ENCODE peak calls at places on chromosomes 5 and 9, in four cellular contexts. I, N, M and L are unnamed samples.

GRCh38 chr5:162067651-162068411 is at the start of gene GABRG2:
- DNase-seq in I (no peak), N (no peak), M (no peak), L (no peak)

GRCh38 chr5:61999371-61999770 is 306.6 kb upstream of the KIF2A start:
- DNase-seq in I (no peak), N (no peak), M (no peak), L (no peak)

GRCh38 chr5:144880513-144880912 is 709.8 kb downstream of the KCTD16 start:
- DNase-seq in I (no peak), N (no peak), M (no peak), L (no peak)

GRCh38 chr9:18626046-18626698 is 152.2 kb downstream of the ADAMTSL1 start:
- DNase-seq in I (no peak), N (no peak), M (no peak), L (no peak)

GRCh38 chr5:82806513-82806912 is 270.7 kb downstream of the TMEM167A start:
- DNase-seq in I (no peak), N (no peak), M (no peak), L (no peak)

GRCh38 chr5:98108497-98108896 is 665.0 kb upstream of the RGMB start:
- DNase-seq in I (no peak), N (no peak), M (no peak), L (no peak)

GRCh38 chr9:94933429-94933828 is 206.9 kb downstream of the AOPEP start:
- DNase-seq in I (no peak), N (no peak), M (no peak), L (no peak)

GRCh38 chr5:145347026-145347616 is 488.0 kb downstream of the PRELID2 start:
- DNase-seq in I (no peak), N (no peak), M (no peak), L (no peak)

GRCh38 chr5:1726469-1726865 is 73.2 kb downstream of the MRPL36 start:
- DNase-seq in I (no peak), N (peak; percentile 36), M (no peak), L (peak; percentile 52)

GRCh38 chr5:9932770-9933169 is 302.6 kb upstream of the TAS2R1 start:
- DNase-seq in I (no peak), N (no peak), M (no peak), L (no peak)

GRCh38 chr5:107668933-107669542 is 1.7 kb downstream of the EFNA5 start:
- DNase-seq in I (peak; percentile 10), N (no peak), M (no peak), L (no peak)

GRCh38 chr5:78253201-78253600 is 41.3 kb downstream of the AP3B1 start:
- DNase-seq in I (no peak), N (no peak), M (no peak), L (no peak)

GRCh38 chr5:148996270-148996669 is 66.6 kb downstream of the SH3TC2 start:
- DNase-seq in I (no peak), N (no peak), M (no peak), L (no peak)

GRCh38 chr5:147661576-147661975 is 121.0 kb downstream of the JAKMIP2 start:
- DNase-seq in I (no peak), N (no peak), M (no peak), L (no peak)

GRCh38 chr5:178622679-178623247 is 4.1 kb downstream of the CLK4 start:
- DNase-seq in I (no peak), N (no peak), M (no peak), L (no peak)

GRCh38 chr5:76393035-76393680 is 9.9 kb upstream of the IQGAP2 start:
- DNase-seq in I (no peak), N (no peak), M (no peak), L (no peak)

GRCh38 chr9:72623156-72623555 is 101.7 kb downstream of the TMC1 start:
- DNase-seq in I (no peak), N (no peak), M (no peak), L (no peak)

GRCh38 chr5:39102684-39103155 is 28.5 kb upstream of the RICTOR start:
- DNase-seq in I (no peak), N (no peak), M (no peak), L (no peak)

GRCh38 chr5:135039526-135040296 is 5.7 kb upstream of the PITX1 start:
- DNase-seq in I (no peak), N (no peak), M (no peak), L (no peak)

GRCh38 chr5:112418412-112419049 is 546 bp downstream of the EPB41L4A start:
- DNase-seq in I (peak; percentile 12), N (no peak), M (no peak), L (no peak)

GRCh38 chr9:128082173-128082572 is 14.1 kb downstream of the SLC25A25 start:
- DNase-seq in I (no peak), N (no peak), M (no peak), L (no peak)

GRCh38 chr9:78029601-78030552 is 1.7 kb downstream of the GNAQ start:
- DNase-seq in I (peak; percentile 14), N (no peak), M (no peak), L (peak; percentile 69)

GRCh38 chr9:18347381-18348084 is 126.4 kb upstream of the ADAMTSL1 start:
- DNase-seq in I (no peak), N (no peak), M (no peak), L (peak; percentile 69)

GRCh38 chr5:57292336-57292735 is 118.5 kb downstream of the GPBP1 start:
- DNase-seq in I (no peak), N (no peak), M (no peak), L (no peak)

GRCh38 chr9:91282292-91282691 is 79.4 kb downstream of the AUH start:
- DNase-seq in I (no peak), N (no peak), M (no peak), L (no peak)

GRCh38 chr9:77433675-77434445 is 214.3 kb downstream of the GNA14 start:
- DNase-seq in I (peak; percentile 55), N (no peak), M (no peak), L (peak; percentile 84)

GRCh38 chr9:116979461-116979860 is 292.4 kb downstream of the TRIM32 start:
- DNase-seq in I (no peak), N (no peak), M (no peak), L (no peak)

DNA sequence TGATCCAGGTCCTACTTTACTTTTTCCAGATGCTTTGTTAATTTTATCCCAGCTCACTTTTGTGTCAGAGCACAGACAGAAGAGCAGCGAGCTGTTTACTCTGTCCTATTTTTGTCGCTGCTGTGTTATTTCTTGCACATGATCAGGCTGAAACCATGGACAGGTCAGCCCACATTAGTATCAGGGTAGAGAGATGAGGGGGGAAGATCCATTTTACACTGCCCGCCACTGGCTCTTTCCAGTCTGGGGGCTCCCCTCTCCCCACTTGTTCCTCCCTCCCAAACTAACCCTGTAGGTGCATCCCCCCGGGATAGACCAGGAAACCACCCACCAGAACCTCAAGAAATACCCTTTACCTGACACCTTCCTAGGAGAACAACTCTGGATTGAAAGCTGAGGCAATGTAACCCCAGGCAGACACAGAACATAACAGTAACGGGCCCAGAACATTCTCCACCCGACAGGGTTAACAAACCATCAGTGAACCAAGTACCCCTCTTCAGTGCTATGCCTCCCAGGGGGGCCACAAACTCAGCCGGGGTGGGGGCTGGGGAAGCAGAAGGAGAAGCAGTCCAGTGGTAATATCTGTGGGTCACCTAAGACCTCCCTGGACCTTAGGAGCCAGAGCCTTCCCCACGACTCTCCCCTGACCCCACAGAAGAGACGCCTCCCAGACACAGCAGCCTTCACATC is 10.3 kb downstream of the VDAC1 start:
- DNase-seq in I (no peak), N (no peak), M (no peak), L (no peak)
- H3K4me1 ChIP-seq in I (peaks cover 34% of the 10 kb centered on the region), N (peaks cover 8% of the 10 kb centered on the region), M (peaks cover 94% of the 10 kb centered on the region), L (peaks cover 78% of the 10 kb centered on the region)

GRCh38 chr5:181058786-181059296 is 18.8 kb downstream of the BTNL9 start:
- DNase-seq in I (no peak), N (no peak), M (no peak), L (no peak)
- H3K27me3 ChIP-seq in I (peaks cover 88% of the 10 kb centered on the region), N (peaks cover 13% of the 10 kb centered on the region), M (peaks cover 58% of the 10 kb centered on the region), L (peaks cover 20% of the 10 kb centered on the region)

DNA sequence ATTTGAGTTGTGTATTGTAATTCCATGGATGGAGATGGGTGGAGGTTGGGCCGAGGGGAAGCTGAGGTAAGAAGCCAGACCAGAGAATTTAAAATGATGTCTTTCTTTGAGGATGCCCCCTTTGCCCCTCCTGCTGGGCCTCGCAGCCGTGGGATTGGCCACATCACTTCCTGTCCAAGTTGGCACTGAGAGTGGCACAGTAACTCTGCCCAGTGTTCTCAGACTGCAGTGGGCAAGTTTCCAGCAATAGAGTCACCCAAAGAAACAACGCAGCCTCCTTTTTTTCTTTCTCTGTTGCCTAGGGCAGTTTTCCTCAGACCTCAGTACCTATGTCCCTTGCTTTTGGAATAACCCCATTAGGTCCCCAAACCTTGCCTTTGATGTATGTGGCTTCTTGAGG is 306.6 kb upstream of the DMRT1 start:
- DNase-seq in I (peak; percentile 45), N (no peak), M (no peak), L (peak; percentile 70)
- H3K4me1 ChIP-seq in I (peaks cover 7% of the 10 kb centered on the region), N (no peaks in the 10 kb centered on the region), M (peaks cover 11% of the 10 kb centered on the region), L (no peaks in the 10 kb centered on the region)

GRCh38 chr9:135102331-135102730 is 14.9 kb downstream of the OLFM1 start:
- DNase-seq in I (no peak), N (no peak), M (no peak), L (no peak)

GRCh38 chr9:135101926-135102325 is 14.5 kb downstream of the OLFM1 start:
- DNase-seq in I (no peak), N (no peak), M (no peak), L (no peak)

GRCh38 chr9:135101486-135101885 is 14.0 kb downstream of the OLFM1 start:
- DNase-seq in I (no peak), N (no peak), M (no peak), L (no peak)

GRCh38 chr9:135101068-135101410 is 13.6 kb downstream of the OLFM1 start:
- DNase-seq in I (no peak), N (no peak), M (no peak), L (no peak)

GRCh38 chr9:135100241-135101067 is 13.0 kb downstream of the OLFM1 start:
- DNase-seq in I (no peak), N (no peak), M (no peak), L (no peak)
- H3K27me3 ChIP-seq in I (no peaks in the 10 kb centered on the region), N (no peaks in the 10 kb centered on the region), M (no peaks in the 10 kb centered on the region), L (no peaks in the 10 kb centered on the region)

DNA sequence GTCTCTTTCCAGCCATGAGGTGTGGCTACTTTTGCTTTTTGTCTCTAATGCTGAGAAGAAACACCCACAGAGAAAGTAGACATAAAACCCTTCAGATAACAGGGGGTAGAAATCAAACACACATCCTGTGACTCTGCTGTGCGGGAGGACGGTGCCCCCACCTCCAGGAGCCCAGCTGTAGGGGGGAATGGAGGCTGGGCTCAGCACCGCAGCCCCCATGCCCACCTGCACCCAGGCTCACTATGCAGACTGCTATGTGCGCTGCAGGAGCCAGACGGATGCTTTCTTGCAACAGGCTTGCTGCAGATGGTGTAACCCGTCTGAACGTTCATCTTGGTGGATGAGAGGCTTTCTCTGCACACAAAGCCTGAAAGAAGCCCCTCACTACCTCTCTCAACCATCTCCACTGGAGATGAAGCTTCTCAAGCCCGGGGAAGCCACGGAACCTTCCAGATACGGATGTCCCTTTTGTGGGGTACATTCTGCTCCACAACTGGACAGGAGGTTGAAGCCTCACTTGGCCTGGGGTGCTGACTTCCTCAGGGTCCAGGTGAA is 207.2 kb downstream of the GADD45G start:
- DNase-seq in I (no peak), N (no peak), M (no peak), L (no peak)
- H3K4me1 ChIP-seq in I (no peaks in the 10 kb centered on the region), N (no peaks in the 10 kb centered on the region), M (no peaks in the 10 kb centered on the region), L (peaks cover 22% of the 10 kb centered on the region)

GRCh38 chr9:133200631-133201030 is 8.4 kb downstream of the OBP2B start:
- DNase-seq in I (no peak), N (no peak), M (no peak), L (no peak)
- H3K27me3 ChIP-seq in I (no peaks in the 10 kb centered on the region), N (no peaks in the 10 kb centered on the region), M (peaks cover 10% of the 10 kb centered on the region), L (no peaks in the 10 kb centered on the region)